ENCODE peak calls at places on chromosomes 16 and 17, in seven cellular contexts. V, X, Z, K, P, E and J are unnamed samples.

GRCh38 chr16:1282275-1282995 is 26.6 kb downstream of the TPSD1 start:
- DNase-seq in P (no peak), V (no peak), X (no peak), E (no peak), Z (no peak), K (no peak), J (no peak)

GRCh38 chr16:11698271-11698689 is 30.0 kb downstream of the SNN start:
- DNase-seq in X (peak; percentile 57), E (no peak), P (no peak), Z (no peak), V (no peak), K (no peak), J (peak; percentile 37)

GRCh38 chr17:45749831-45750335 is 34.2 kb upstream of the CRHR1 start:
- DNase-seq in V (no peak), P (no peak), K (no peak), E (no peak), X (no peak), Z (no peak), J (no peak)

GRCh38 chr16:82331974-82332750 is 162.1 kb upstream of the MPHOSPH6 start:
- DNase-seq in V (no peak), X (no peak), K (no peak), Z (no peak), E (no peak), P (no peak), J (no peak)

GRCh38 chr16:29315046-29315445 is 91.5 kb downstream of the NPIPB11 start:
- DNase-seq in V (no peak), Z (no peak), X (peak; percentile 18), E (no peak), K (no peak), P (peak; percentile 25), J (no peak)

GRCh38 chr16:20137194-20137593 is 63.5 kb upstream of the GPR139 start:
- DNase-seq in X (no peak), E (no peak), V (no peak), P (no peak), Z (no peak), K (no peak), J (no peak)

GRCh38 chr17:79126139-79126538 is 51.5 kb downstream of the ENGASE start:
- DNase-seq in K (no peak), Z (no peak), P (no peak), X (no peak), V (no peak), E (no peak), J (no peak)

GRCh38 chr16:81521141-81521626 is 76.6 kb downstream of the CMIP start:
- DNase-seq in E (peak; percentile 92), Z (no peak), P (no peak), X (no peak), K (no peak), V (no peak), J (peak; percentile 22)

GRCh38 chr17:28711723-28712036 is at the start of gene PROCA1:
- DNase-seq in X (no peak), Z (peak; percentile 78), K (no peak), P (no peak), V (no peak), E (peak; percentile 65), J (peak; percentile 77)

GRCh38 chr17:82828875-82829487 is 10.8 kb downstream of the ZNF750 start:
- DNase-seq in K (no peak), V (no peak), P (no peak), E (no peak), X (no peak), Z (no peak), J (no peak)

GRCh38 chr16:5377280-5377898 is 279.8 kb upstream of the EEF2KMT start:
- DNase-seq in E (no peak), K (no peak), Z (peak; percentile 45), P (no peak), V (no peak), X (no peak), J (no peak)

GRCh38 chr17:19645608-19646250 is 2.8 kb upstream of the ALDH3A2 start:
- DNase-seq in V (no peak), K (no peak), E (peak; percentile 80), X (peak; percentile 34), Z (peak; percentile 88), P (peak; percentile 19), J (peak; percentile 48)

GRCh38 chr17:29115906-29116651 is 64.1 kb downstream of the MYO18A start:
- DNase-seq in Z (peak; percentile 71), V (no peak), E (no peak), K (no peak), X (peak; percentile 67), P (peak; percentile 43), J (peak; percentile 64)

GRCh38 chr16:1311738-1312458 is 2.5 kb downstream of the UBE2I start:
- DNase-seq in K (no peak), E (no peak), Z (no peak), V (peak; percentile 69), X (peak; percentile 40), P (peak; percentile 25), J (no peak)